ENCODE peak calls at places on chromosomes 7 and 10, in four cellular contexts. G, F, M and Y are unnamed samples.

GRCh38 chr10:101438881-101439391 is 85.0 kb downstream of the BTRC start:
- DNase-seq in G (no peak), F (no peak), M (no peak), Y (no peak)

GRCh38 chr10:79224992-79225391 is 122.3 kb upstream of the PPIF start:
- DNase-seq in G (no peak), F (no peak), M (no peak), Y (no peak)

GRCh38 chr7:41886257-41886905 is 183.5 kb upstream of the INHBA start:
- DNase-seq in G (peak), F (peak), M (no peak), Y (peak)

GRCh38 chr10:47403401-47404318 is 19.6 kb upstream of the ZNF488 start:
- DNase-seq in G (no peak), F (no peak), M (no peak), Y (no peak)

GRCh38 chr10:113665806-113666354 is 2.0 kb upstream of the NRAP start:
- DNase-seq in G (peak), F (peak), M (no peak), Y (no peak)

GRCh38 chr7:97845622-97846203 is 26.5 kb downstream of the ASNS start:
- DNase-seq in G (peak), F (no peak), M (no peak), Y (peak)

GRCh38 chr10:127935115-127935561 is 28.2 kb downstream of the PTPRE start:
- DNase-seq in G (no peak), F (no peak), M (no peak), Y (no peak)

GRCh38 chr10:112332509-112333228 is 41.2 kb upstream of the ACSL5 start:
- DNase-seq in G (no peak), F (no peak), M (no peak), Y (no peak)

GRCh38 chr10:71246591-71247143 is 34.3 kb downstream of the UNC5B start:
- DNase-seq in G (no peak), F (no peak), M (no peak), Y (no peak)

GRCh38 chr7:68176974-68177373 is 1180.3 kb downstream of the TYW1 start:
- DNase-seq in G (no peak), F (peak), M (no peak), Y (no peak)

GRCh38 chr10:116312091-116312490 is 12.2 kb upstream of the CCDC172 start:
- DNase-seq in G (no peak), F (no peak), M (no peak), Y (no peak)

DNA sequence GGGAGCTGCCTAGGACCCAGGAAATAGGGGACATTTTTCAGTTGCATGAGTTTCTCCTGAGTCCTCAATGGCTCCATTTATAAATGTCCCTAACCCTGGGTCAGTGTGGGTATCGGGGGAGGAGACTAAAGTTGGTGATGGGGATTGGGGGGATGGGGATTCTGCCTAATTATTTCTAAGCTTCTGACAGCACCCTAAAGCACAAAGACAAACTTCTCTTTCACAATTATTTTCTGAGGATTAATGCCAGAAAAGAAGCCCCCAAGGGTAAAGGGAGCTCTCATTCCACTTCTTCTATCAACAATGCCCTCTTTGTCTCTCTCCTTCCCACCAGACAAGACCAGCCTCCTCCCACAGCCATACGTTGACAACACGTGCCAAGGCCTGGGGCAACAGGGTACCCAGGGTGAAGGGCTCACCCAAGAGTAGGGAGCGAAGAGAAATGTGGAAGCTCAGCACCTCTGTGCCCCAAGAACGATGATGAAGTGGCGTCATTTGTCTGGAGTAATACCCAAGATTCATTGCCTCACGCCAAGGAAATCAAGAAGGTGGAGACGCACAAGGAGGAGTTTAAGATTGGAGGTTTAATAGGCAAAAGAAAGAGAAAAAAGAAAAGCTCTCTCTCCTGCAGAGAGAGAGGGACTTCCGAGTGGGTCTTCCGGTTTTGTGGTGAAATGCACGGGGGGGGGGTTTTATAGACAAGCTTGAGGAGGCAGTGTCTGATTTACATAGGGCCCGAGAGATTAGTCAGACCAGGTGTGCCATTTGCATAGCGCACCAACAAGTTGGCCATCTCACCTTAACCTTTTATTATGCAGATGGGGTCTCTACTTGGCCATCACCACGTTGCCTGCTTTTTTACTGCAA is 14.5 kb upstream of the GJC3 start:
- DNase-seq in G (no peak), F (no peak), M (no peak), Y (no peak)
- H3K4me3 ChIP-seq in G (no peak), F (no peak), M (peak), Y (no peak)

GRCh38 chr7:53350241-53350640 is 314.8 kb downstream of the POM121L12 start:
- DNase-seq in G (no peak), F (no peak), M (no peak), Y (no peak)
- TF ChIP-seq CTCF in G (no peak), F (no peak), M (no peak), Y (peak)

GRCh38 chr7:30912986-30913671 is 1.5 kb downstream of the AQP1 start:
- DNase-seq in G (peak), F (no peak), M (no peak), Y (no peak)

GRCh38 chr7:30911561-30911969 is at the start of gene AQP1:
- DNase-seq in G (peak), F (no peak), M (no peak), Y (no peak)

GRCh38 chr7:30912021-30912420 is 368 bp downstream of the AQP1 start:
- DNase-seq in G (no peak), F (no peak), M (no peak), Y (no peak)

GRCh38 chr7:30911133-30911532 is 520 bp upstream of the AQP1 start:
- DNase-seq in G (no peak), F (no peak), M (no peak), Y (no peak)

GRCh38 chr7:30912454-30912985 is 867 bp downstream of the AQP1 start:
- DNase-seq in G (no peak), F (no peak), M (no peak), Y (no peak)
- H3K4me3 ChIP-seq in G (no peak), F (no peak), M (no peak), Y (no peak)

GRCh38 chr7:43530553-43531410 is 52.1 kb upstream of the STK17A start:
- DNase-seq in G (no peak), F (no peak), M (no peak), Y (no peak)

GRCh38 chr7:43528581-43529354 is 54.1 kb upstream of the STK17A start:
- DNase-seq in G (no peak), F (no peak), M (no peak), Y (no peak)

GRCh38 chr7:43535031-43535451 is 47.9 kb upstream of the STK17A start:
- DNase-seq in G (peak), F (no peak), M (no peak), Y (peak)

GRCh38 chr7:43534110-43534509 is 48.8 kb upstream of the STK17A start:
- DNase-seq in G (peak), F (no peak), M (no peak), Y (no peak)

DNA sequence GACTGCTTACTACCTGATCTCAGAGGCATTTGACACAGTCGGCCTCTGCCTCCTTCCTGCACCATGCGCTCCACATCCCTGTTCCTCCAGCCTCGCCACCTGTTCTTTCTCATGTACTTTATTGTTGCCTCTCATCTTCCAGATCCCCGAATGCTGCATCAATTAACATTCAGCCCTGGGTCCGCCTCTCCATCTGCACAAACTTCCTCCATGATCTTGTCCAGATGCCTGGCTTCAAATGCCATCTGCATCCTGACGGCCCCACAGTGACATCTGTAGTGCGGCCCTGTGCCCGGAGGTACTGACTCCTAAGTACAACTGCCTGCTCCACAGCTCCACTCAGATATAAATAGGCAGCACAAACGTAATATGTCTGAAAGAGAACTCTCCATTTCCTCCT is 51.2 kb upstream of the STK17A start:
- DNase-seq in G (no peak), F (no peak), M (no peak), Y (no peak)
- TF ChIP-seq CTCF in G (no peak), F (no peak), M (no peak), Y (no peak)

GRCh38 chr10:70131560-70131937 is 1.1 kb downstream of the AIFM2 start:
- DNase-seq in G (no peak), F (no peak), M (no peak), Y (no peak)

GRCh38 chr10:70132098-70133029 is at the start of gene AIFM2:
- DNase-seq in G (peak), F (no peak), M (peak), Y (peak)

GRCh38 chr10:70135046-70135445 is 2.4 kb upstream of the AIFM2 start:
- DNase-seq in G (no peak), F (no peak), M (no peak), Y (no peak)

GRCh38 chr10:70126700-70127395 is 5.8 kb downstream of the AIFM2 start:
- DNase-seq in G (no peak), F (no peak), M (no peak), Y (no peak)

DNA sequence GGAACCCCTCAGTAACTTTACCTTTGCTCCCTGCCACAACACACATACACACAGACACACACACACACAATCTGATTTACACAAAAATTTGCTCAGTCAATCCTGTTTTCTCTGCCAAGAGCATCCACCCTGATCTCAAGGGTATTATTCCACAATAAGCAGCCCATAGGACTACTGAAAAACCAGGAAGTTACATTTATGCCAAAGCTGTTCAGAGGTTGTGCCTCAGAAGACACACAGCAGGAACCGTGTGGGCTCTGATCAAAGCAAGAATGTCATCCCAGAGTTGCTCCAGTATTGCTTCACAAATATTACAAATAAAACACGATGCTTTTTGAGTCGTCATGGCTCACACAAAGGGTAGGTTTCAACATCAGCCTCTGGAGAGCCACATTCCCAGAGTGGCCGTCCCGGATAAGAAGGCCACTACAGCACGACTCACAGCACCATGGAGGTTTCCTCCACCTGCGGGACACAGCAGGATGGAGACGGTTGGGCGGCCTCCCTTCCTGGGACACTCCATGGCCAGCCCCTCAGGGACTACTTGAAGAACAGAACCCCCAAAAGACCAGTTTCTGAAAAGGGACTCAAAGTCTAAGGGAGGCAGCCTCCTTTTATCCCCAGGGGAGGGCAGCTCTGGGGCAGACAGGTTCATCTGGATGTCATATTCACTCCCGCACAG is 1.6 kb downstream of the AIFM2 start:
- DNase-seq in G (peak), F (no peak), M (no peak), Y (no peak)
- H3K4me3 ChIP-seq in G (no peak), F (no peak), M (no peak), Y (peak)

GRCh38 chr10:63724922-63725321 is 203.7 kb downstream of the REEP3 start:
- DNase-seq in G (no peak), F (no peak), M (no peak), Y (no peak)
- TF ChIP-seq CTCF in G (no peak), F (no peak), M (no peak), Y (no peak)

GRCh38 chr7:122289426-122289825 is 15.1 kb downstream of the FEZF1 start:
- DNase-seq in G (no peak), F (no peak), M (no peak), Y (no peak)
- H3K4me3 ChIP-seq in G (no peak), F (no peak), M (no peak), Y (no peak)

DNA sequence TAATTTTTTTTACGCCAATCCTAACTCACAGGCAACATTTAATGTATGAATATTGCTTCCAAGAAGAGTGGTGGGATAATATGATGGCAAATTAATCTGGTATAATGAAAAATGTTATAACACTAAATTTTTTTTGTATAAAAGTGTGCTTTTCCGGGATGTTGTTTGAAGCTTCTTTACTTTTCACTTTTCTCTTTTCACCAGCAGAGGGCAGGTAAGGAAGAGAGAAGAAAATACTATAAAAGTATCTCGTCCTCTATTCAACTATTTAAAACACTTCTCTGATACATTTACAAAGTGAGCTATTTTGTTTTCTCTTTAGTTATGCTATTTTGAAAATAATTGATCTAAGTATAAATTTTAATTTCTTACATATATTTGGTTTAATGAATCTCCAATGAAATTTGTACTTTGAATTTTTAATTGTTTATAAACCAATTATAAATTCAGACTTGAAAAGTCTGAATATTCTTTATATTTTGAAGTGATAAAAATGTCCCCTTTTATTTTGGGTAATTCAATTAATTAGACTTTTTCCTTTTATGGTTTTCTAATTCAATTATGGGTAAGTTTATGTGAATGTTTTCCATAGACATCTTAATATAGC is 20.7 kb upstream of the CFTR start:
- DNase-seq in G (peak), F (no peak), M (no peak), Y (peak)
- TF ChIP-seq CTCF in G (peak), F (peak), M (no peak), Y (peak)

DNA sequence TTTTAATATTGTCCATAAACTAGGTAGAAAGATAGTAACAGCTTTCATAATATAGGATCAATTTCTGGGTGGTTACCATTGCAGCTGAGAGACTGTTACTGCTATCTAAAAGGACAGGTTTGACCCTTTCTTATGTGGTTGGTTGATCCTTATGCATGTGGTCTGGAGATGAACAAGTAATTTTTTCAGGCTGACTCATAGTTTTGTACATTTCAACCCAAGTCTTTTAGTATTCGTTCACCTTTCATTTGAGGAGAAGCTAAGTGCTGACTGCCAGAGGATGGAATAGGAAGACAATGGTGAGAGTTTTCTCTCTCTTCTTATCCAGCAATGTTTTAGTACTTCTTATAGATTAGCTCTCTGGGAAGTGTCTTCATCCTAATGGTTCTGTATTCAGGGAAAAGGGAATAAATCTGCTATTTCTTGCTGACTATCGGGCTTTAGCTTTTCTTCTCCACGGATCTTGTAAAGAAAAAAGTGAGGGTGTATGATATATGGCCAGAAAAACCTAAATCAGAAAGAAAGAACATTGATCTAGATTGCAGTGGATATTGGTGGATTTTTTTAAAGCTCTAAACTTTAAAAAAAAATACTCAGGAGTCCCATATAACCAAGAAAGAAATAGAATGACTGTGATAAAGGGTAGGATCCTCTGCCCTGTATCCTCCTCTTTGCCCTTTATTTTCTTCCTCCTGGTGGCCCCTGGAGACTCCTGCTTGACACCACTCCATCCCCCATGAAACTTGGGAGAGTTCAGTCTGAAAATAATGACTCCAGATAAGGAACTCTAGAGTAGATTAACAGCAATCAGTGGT is 88.0 kb downstream of the CPED1 start:
- DNase-seq in G (peak), F (no peak), M (no peak), Y (peak)
- H3K4me3 ChIP-seq in G (no peak), F (no peak), M (no peak), Y (no peak)